ENCODE peak calls at places on chromosomes 13 and 19, in seven cellular contexts. M is dorsolateral prefrontal cortex; V is adrenal gland; T is CD4-positive, alpha-beta T cell; G is aorta; S is IMR-90; A is endothelial cell of umbilical vein. P is an unnamed sample.

GRCh38 chr13:33794576-33794975 is 23.4 kb upstream of the RFC3 start:
- DNase-seq in M (no peak), V (no peak), T (no peak), G (no peak), S (no peak), A (peak), P (no peak)

GRCh38 chr19:32345261-32346207 is at the start of gene ZNF507:
- DNase-seq in M (peak), V (peak), T (peak), G (peak), S (peak), A (peak), P (peak)

GRCh38 chr13:98462241-98462882 is 114.5 kb downstream of the STK24 start:
- DNase-seq in M (no peak), V (no peak), T (no peak), G (no peak), S (no peak), A (no peak), P (no peak)

GRCh38 chr13:33285420-33286124 is at the start of gene STARD13:
- DNase-seq in M (peak), V (peak), T (no peak), G (peak), S (peak), A (peak), P (peak)

GRCh38 chr13:100694722-100695644 is 20.4 kb upstream of the TMTC4 start:
- DNase-seq in M (no peak), V (peak), T (no peak), G (no peak), S (peak), A (peak), P (no peak)

GRCh38 chr19:50384685-50385535 is 763 bp downstream of the POLD1 start:
- DNase-seq in M (no peak), V (no peak), T (no peak), G (no peak), S (peak), A (no peak), P (no peak)

GRCh38 chr19:4597975-4598671 is 38.6 kb upstream of the SEMA6B start:
- DNase-seq in M (no peak), V (peak), T (peak), G (peak), S (no peak), A (no peak), P (no peak)

GRCh38 chr13:98576215-98576945 is 527 bp downstream of the STK24 start:
- DNase-seq in M (peak), V (peak), T (peak), G (peak), S (no peak), A (peak), P (no peak)

GRCh38 chr13:32731576-32731975 is 145.3 kb downstream of the PDS5B start:
- DNase-seq in M (no peak), V (no peak), T (no peak), G (no peak), S (peak), A (peak), P (no peak)

GRCh38 chr19:52662631-52663030 is 24.5 kb upstream of the ZNF83 start:
- DNase-seq in M (no peak), V (no peak), T (no peak), G (no peak), S (no peak), A (no peak), P (no peak)

GRCh38 chr13:102394158-102395053 is 7.4 kb downstream of the FGF14 start:
- DNase-seq in M (peak), V (peak), T (peak), G (peak), S (peak), A (peak), P (peak)

GRCh38 chr13:107339209-107339608 is 771.3 kb upstream of the ARGLU1 start:
- DNase-seq in M (no peak), V (no peak), T (no peak), G (no peak), S (peak), A (no peak), P (no peak)

GRCh38 chr13:114235697-114236096 is 1.0 kb downstream of the CDC16 start:
- DNase-seq in M (no peak), V (peak), T (no peak), G (no peak), S (no peak), A (peak), P (no peak)

GRCh38 chr19:42066075-42066754 is 3.8 kb downstream of the GRIK5 start:
- DNase-seq in M (peak), V (no peak), T (no peak), G (no peak), S (peak), A (no peak), P (peak)

GRCh38 chr19:41870401-41870873 is 6.6 kb upstream of the CD79A start:
- DNase-seq in M (no peak), V (no peak), T (no peak), G (no peak), S (peak), A (no peak), P (no peak)

GRCh38 chr19:29517412-29517811 is 8.4 kb upstream of the VSTM2B start:
- DNase-seq in M (no peak), V (no peak), T (no peak), G (no peak), S (no peak), A (no peak), P (no peak)

GRCh38 chr13:96991072-96991471 is 3.2 kb downstream of the OXGR1 start:
- DNase-seq in M (no peak), V (no peak), T (no peak), G (no peak), S (no peak), A (no peak), P (no peak)

GRCh38 chr13:32829269-32829668 is 187.0 kb upstream of the KL start:
- DNase-seq in M (no peak), V (no peak), T (no peak), G (no peak), S (no peak), A (no peak), P (no peak)

GRCh38 chr19:8592231-8593009 is 15.2 kb upstream of the MYO1F start:
- DNase-seq in M (peak), V (peak), T (peak), G (peak), S (peak), A (peak), P (peak)

GRCh38 chr13:112799394-112799793 is 109.6 kb downstream of the ATP11A start:
- DNase-seq in M (no peak), V (no peak), T (no peak), G (no peak), S (no peak), A (no peak), P (no peak)

GRCh38 chr19:38813323-38813722 is 578 bp upstream of the LGALS4 start:
- DNase-seq in M (no peak), V (no peak), T (no peak), G (no peak), S (no peak), A (no peak), P (no peak)

GRCh38 chr19:33397536-33398360 is 24.2 kb downstream of the CEBPG start:
- DNase-seq in M (no peak), V (no peak), T (no peak), G (peak), S (no peak), A (no peak), P (no peak)

GRCh38 chr19:34041922-34042521 is 130.3 kb upstream of the LSM14A start:
- DNase-seq in M (peak), V (peak), T (peak), G (peak), S (peak), A (peak), P (peak)

GRCh38 chr19:16579381-16579780 is 7.2 kb upstream of the SLC35E1 start:
- DNase-seq in M (no peak), V (no peak), T (no peak), G (no peak), S (no peak), A (no peak), P (no peak)

GRCh38 chr19:34712606-34713261 is 21.3 kb upstream of the ZNF181 start:
- DNase-seq in M (peak), V (peak), T (peak), G (no peak), S (peak), A (peak), P (peak)

GRCh38 chr13:27619711-27620376 is 485 bp downstream of the LNX2 start:
- DNase-seq in M (peak), V (peak), T (peak), G (no peak), S (peak), A (peak), P (peak)

GRCh38 chr13:33464345-33464744 is 178.8 kb upstream of the STARD13 start:
- DNase-seq in M (no peak), V (no peak), T (no peak), G (no peak), S (no peak), A (no peak), P (no peak)

GRCh38 chr13:29480893-29481525 is 114.5 kb downstream of the SLC7A1 start:
- DNase-seq in M (peak), V (no peak), T (no peak), G (no peak), S (no peak), A (no peak), P (no peak)

GRCh38 chr19:18468517-18468916 is 30.6 kb upstream of the ISYNA1 start:
- DNase-seq in M (no peak), V (no peak), T (no peak), G (peak), S (no peak), A (no peak), P (no peak)

GRCh38 chr19:18470787-18471186 is 32.9 kb upstream of the ISYNA1 start:
- DNase-seq in M (no peak), V (no peak), T (no peak), G (no peak), S (no peak), A (no peak), P (no peak)

GRCh38 chr19:18470153-18470552 is 32.2 kb upstream of the ISYNA1 start:
- DNase-seq in M (no peak), V (peak), T (no peak), G (peak), S (no peak), A (peak), P (no peak)

GRCh38 chr19:18468930-18469244 is 31.0 kb upstream of the ISYNA1 start:
- DNase-seq in M (no peak), V (no peak), T (no peak), G (no peak), S (no peak), A (no peak), P (no peak)

GRCh38 chr19:18469245-18470107 is 31.5 kb upstream of the ISYNA1 start:
- DNase-seq in M (no peak), V (peak), T (peak), G (peak), S (peak), A (peak), P (peak)
- H3K27ac ChIP-seq in M (no peak), V (no peak), T (no peak), G (no peak), S (no peak), A (no peak), P (no peak)

DNA sequence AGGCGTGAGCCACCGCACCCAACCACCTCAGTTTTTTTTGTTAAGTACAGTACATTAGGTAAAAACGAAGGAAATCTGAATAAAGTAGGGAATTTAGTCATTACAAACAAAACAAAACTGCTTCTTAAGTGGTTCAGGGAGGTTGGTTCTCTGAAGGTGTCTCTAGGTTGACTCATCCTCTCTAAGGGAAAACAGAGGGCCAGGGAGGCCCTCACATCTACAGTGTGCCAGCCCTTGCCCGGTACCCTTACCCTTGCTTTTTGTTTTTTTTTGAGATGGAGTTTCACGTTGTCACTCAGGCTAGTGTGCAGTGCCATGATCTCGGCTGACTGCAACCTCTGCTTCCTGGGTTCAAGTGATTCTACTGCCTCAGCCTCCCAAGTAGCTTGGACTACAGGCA is 17.2 kb upstream of the JUND start:
- DNase-seq in M (no peak), V (no peak), T (no peak), G (no peak), S (no peak), A (no peak), P (no peak)
- H3K27ac ChIP-seq in M (no peak), V (peak), T (no peak), G (no peak), S (no peak), A (no peak), P (no peak)

DNA sequence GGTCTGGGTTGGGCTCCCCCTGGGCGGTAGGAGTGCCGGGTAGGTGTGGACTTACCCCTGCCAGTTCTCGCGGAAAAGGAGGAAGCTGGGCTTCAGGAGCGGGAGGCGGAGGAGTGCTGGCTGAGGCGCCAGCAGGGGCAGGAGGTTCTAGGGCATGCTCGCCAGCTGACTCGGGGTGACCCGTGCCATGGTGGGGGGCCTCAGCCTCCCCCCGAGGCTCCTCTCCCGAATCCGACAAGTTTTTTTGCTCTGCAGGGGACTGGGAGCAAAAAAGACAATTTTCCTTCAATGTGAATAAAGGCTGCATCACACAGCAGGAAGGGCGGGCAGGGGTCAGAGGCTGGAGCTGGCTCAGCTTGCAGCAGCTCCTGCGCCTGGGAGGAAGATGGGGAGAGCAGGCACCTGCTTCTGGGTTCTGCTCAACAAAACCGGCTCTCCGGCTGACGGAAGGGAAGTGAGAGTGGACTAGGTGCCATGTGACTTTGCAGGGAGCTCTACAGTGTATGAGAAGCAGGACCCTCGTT is 26.5 kb downstream of the RANBP3 start:
- DNase-seq in M (no peak), V (no peak), T (no peak), G (peak), S (no peak), A (peak), P (no peak)
- H3K27ac ChIP-seq in M (peak), V (peak), T (no peak), G (no peak), S (no peak), A (no peak), P (peak)

DNA sequence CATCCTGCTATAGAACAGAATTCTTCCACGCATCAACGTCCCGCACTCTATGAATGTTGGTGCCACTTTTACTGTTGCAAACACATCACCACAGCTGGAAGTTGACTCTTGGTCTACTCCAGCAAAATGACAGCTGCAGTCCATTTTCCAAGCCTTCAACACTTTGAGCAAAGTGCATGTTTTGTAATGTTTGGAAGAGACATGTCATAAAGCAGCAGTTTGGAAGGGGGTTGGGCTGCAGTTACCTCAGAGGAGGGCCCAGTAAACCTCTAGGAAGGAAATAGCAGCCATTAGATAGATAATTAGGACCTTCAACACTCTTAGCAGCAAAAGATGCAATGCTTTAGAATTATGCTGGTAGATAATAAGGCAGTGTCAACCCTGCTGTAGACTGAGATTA is 323.6 kb downstream of the TDRD3 start:
- DNase-seq in M (no peak), V (no peak), T (no peak), G (no peak), S (no peak), A (no peak), P (no peak)
- H3K27ac ChIP-seq in M (no peak), V (no peak), T (no peak), G (no peak), S (no peak), A (no peak), P (no peak)

DNA sequence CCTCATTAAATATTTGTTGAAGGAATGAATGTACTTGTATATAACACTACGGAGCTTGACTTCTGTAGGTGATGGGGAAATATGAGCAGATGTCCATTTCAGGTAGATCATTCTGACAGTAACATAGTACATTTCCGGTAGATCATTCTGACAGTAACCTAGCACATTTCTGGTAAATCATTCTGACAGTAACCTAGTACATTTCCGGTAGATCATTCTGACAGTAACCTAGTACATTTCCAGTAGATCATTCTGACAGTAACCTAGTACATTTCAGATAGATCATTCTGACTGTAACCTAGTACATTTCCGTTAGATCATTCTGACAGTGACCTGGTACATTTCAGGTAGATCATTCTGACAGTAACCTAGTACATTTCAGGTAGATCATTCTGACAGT is 2.5 kb downstream of the PHF11 start:
- DNase-seq in M (no peak), V (no peak), T (no peak), G (no peak), S (no peak), A (no peak), P (no peak)
- H3K27ac ChIP-seq in M (no peak), V (no peak), T (peak), G (no peak), S (no peak), A (no peak), P (no peak)

GRCh38 chr13:49184621-49185020 is 35.5 kb upstream of the MLNR start:
- DNase-seq in M (no peak), V (no peak), T (no peak), G (no peak), S (no peak), A (no peak), P (no peak)
- H3K27ac ChIP-seq in M (no peak), V (no peak), T (no peak), G (no peak), S (no peak), A (no peak), P (no peak)